ENCODE peak calls at places on chromosomes 7 and 10, in five cellular contexts. D, R, N, X and G are unnamed samples.

GRCh38 chr7:17564678-17565209 is 266.3 kb downstream of the AHR start:
- DNase-seq in D (no peak), R (no peak), N (no peak), X (no peak), G (no peak)

GRCh38 chr10:77045046-77045445 is 592.6 kb downstream of the KCNMA1 start:
- DNase-seq in D (no peak), R (no peak), N (no peak), X (no peak), G (no peak)

GRCh38 chr7:44565097-44565794 is 8.5 kb downstream of the DDX56 start:
- DNase-seq in D (peak), R (peak), N (peak), X (peak), G (no peak)

GRCh38 chr7:101942603-101943210 is 125.3 kb downstream of the CUX1 start:
- DNase-seq in D (no peak), R (no peak), N (no peak), X (no peak), G (no peak)

GRCh38 chr10:9621216-9621615 is 1396.5 kb upstream of the CELF2 start:
- DNase-seq in D (no peak), R (no peak), N (no peak), X (no peak), G (no peak)

GRCh38 chr7:70670288-70670687 is 461.7 kb upstream of the GALNT17 start:
- DNase-seq in D (no peak), R (no peak), N (no peak), X (no peak), G (no peak)

GRCh38 chr10:26755443-26755903 is 58.0 kb downstream of the PDSS1 start:
- DNase-seq in D (no peak), R (no peak), N (no peak), X (no peak), G (no peak)

GRCh38 chr7:16647435-16647960 is 1.5 kb downstream of the BZW2 start:
- DNase-seq in D (no peak), R (no peak), N (no peak), X (no peak), G (no peak)

GRCh38 chr7:156751319-156751718 is 110.7 kb downstream of the RNF32 start:
- DNase-seq in D (no peak), R (peak), N (no peak), X (no peak), G (no peak)

GRCh38 chr10:76359001-76359400 is 927.6 kb downstream of the LRMDA start:
- DNase-seq in D (no peak), R (no peak), N (no peak), X (no peak), G (no peak)

GRCh38 chr10:78869508-78870439 is 199.0 kb upstream of the ZMIZ1 start:
- DNase-seq in D (no peak), R (no peak), N (no peak), X (no peak), G (no peak)

GRCh38 chr7:83161186-83161585 is 1.5 kb downstream of the PCLO start:
- DNase-seq in D (no peak), R (no peak), N (no peak), X (no peak), G (no peak)

GRCh38 chr10:107442035-107442505 is 277.6 kb upstream of the SORCS1 start:
- DNase-seq in D (no peak), R (no peak), N (no peak), X (no peak), G (no peak)

GRCh38 chr7:136036336-136036735 is 59.2 kb upstream of the MTPN start:
- DNase-seq in D (no peak), R (no peak), N (no peak), X (no peak), G (no peak)

GRCh38 chr10:48536916-48537890 is 67.7 kb downstream of the ARHGAP22 start:
- DNase-seq in D (no peak), R (no peak), N (no peak), X (no peak), G (no peak)

GRCh38 chr7:56081626-56082340 is 11.0 kb downstream of the PHKG1 start:
- DNase-seq in D (no peak), R (no peak), N (no peak), X (no peak), G (no peak)

GRCh38 chr7:7271094-7271874 is 88.9 kb downstream of the C1GALT1 start:
- DNase-seq in D (no peak), R (no peak), N (no peak), X (no peak), G (no peak)

GRCh38 chr7:274262-274661 is 15.7 kb upstream of the FOXL3 start:
- DNase-seq in D (no peak), R (no peak), N (no peak), X (no peak), G (no peak)